ENCODE peak calls at places on chromosomes 4 and X, in four cellular contexts. One of them, this sample, is unnamed.

GRCh38 chrX:129981752-129982299 is 609 bp upstream of the BCORL1 start:
- DNase-seq in GM12891: no peak
- DNase-seq in K562: peak
- DNase-seq in GM12878: no peak
- DNase-seq in this sample: no peak

GRCh38 chr4:52234539-52235174 is 183.6 kb downstream of the SPATA18 start:
- DNase-seq in GM12891: no peak
- DNase-seq in K562: peak
- DNase-seq in GM12878: no peak
- DNase-seq in this sample: no peak

GRCh38 chr4:176805155-176805554 is 12.4 kb upstream of the VEGFC start:
- DNase-seq in GM12891: no peak
- DNase-seq in K562: no peak
- DNase-seq in GM12878: no peak
- DNase-seq in this sample: no peak

GRCh38 chr4:107577743-107578142 is 142.3 kb downstream of the PAPSS1 start:
- DNase-seq in GM12891: no peak
- DNase-seq in K562: no peak
- DNase-seq in GM12878: no peak
- DNase-seq in this sample: no peak

GRCh38 chrX:101685923-101686322 is 26.3 kb upstream of the ARMCX2 start:
- DNase-seq in GM12891: no peak
- DNase-seq in K562: no peak
- DNase-seq in GM12878: no peak
- DNase-seq in this sample: no peak

GRCh38 chr4:26065833-26066232 is 151.8 kb downstream of the SMIM20 start:
- DNase-seq in GM12891: no peak
- DNase-seq in K562: no peak
- DNase-seq in GM12878: no peak
- DNase-seq in this sample: no peak

GRCh38 chr4:181647396-181648107 is 595.6 kb upstream of the TENM3 start:
- DNase-seq in GM12891: no peak
- DNase-seq in K562: no peak
- DNase-seq in GM12878: no peak
- DNase-seq in this sample: no peak

GRCh38 chrX:136861877-136862276 is 18.6 kb downstream of the RBMX start:
- DNase-seq in GM12891: no peak
- DNase-seq in K562: no peak
- DNase-seq in GM12878: no peak
- DNase-seq in this sample: no peak

GRCh38 chr4:53043096-53043495 is 181.0 kb downstream of the RASL11B start:
- DNase-seq in GM12891: no peak
- DNase-seq in K562: no peak
- DNase-seq in GM12878: no peak
- DNase-seq in this sample: no peak

GRCh38 chr4:27008693-27009092 is 148.1 kb downstream of the STIM2 start:
- DNase-seq in GM12891: no peak
- DNase-seq in K562: no peak
- DNase-seq in GM12878: no peak
- DNase-seq in this sample: no peak

GRCh38 chrX:47198687-47199080 is 5.1 kb downstream of the UBA1 start:
- DNase-seq in GM12891: no peak
- DNase-seq in K562: no peak
- DNase-seq in GM12878: no peak
- DNase-seq in this sample: no peak

GRCh38 chr4:126354784-126355183 is 1040.0 kb downstream of the FAT4 start:
- DNase-seq in GM12891: no peak
- DNase-seq in K562: no peak
- DNase-seq in GM12878: no peak
- DNase-seq in this sample: no peak

GRCh38 chr4:6380746-6381411 is 91.5 kb downstream of the PPP2R2C start:
- DNase-seq in GM12891: no peak
- DNase-seq in K562: no peak
- DNase-seq in GM12878: no peak
- DNase-seq in this sample: no peak

GRCh38 chr4:142838781-142839180 is 7.3 kb downstream of the INPP4B start:
- DNase-seq in GM12891: no peak
- DNase-seq in K562: no peak
- DNase-seq in GM12878: no peak
- DNase-seq in this sample: no peak

GRCh38 chrX:136879001-136879667 is 1.4 kb downstream of the RBMX start:
- DNase-seq in GM12891: no peak
- DNase-seq in K562: no peak
- DNase-seq in GM12878: no peak
- DNase-seq in this sample: no peak

GRCh38 chr4:164095313-164096110 is 601.0 kb downstream of the TMA16 start:
- DNase-seq in GM12891: no peak
- DNase-seq in K562: no peak
- DNase-seq in GM12878: no peak
- DNase-seq in this sample: no peak

GRCh38 chr4:157265281-157265680 is 44.8 kb downstream of the GRIA2 start:
- DNase-seq in GM12891: no peak
- DNase-seq in K562: no peak
- DNase-seq in GM12878: no peak
- DNase-seq in this sample: no peak

GRCh38 chr4:3656441-3657376 is 109.5 kb upstream of the ADRA2C start:
- DNase-seq in GM12891: no peak
- DNase-seq in K562: no peak
- DNase-seq in GM12878: no peak
- DNase-seq in this sample: no peak

GRCh38 chrX:107741318-107741813 is 34.2 kb downstream of the TSC22D3 start:
- DNase-seq in GM12891: no peak
- DNase-seq in K562: no peak
- DNase-seq in GM12878: no peak
- DNase-seq in this sample: no peak

GRCh38 chrX:54659547-54659946 is 129.5 kb downstream of the GNL3L start:
- DNase-seq in GM12891: no peak
- DNase-seq in K562: no peak
- DNase-seq in GM12878: no peak
- DNase-seq in this sample: no peak

GRCh38 chrX:118519411-118520205 is 24.0 kb downstream of the DOCK11 start:
- DNase-seq in GM12891: no peak
- DNase-seq in K562: no peak
- DNase-seq in GM12878: no peak
- DNase-seq in this sample: no peak

GRCh38 chr4:85713005-85713404 is 238.1 kb downstream of the ARHGAP24 start:
- DNase-seq in GM12891: no peak
- DNase-seq in K562: no peak
- DNase-seq in GM12878: no peak
- DNase-seq in this sample: no peak

GRCh38 chrX:47093860-47094259 is 15.6 kb downstream of the RGN start:
- DNase-seq in GM12891: no peak
- DNase-seq in K562: no peak
- DNase-seq in GM12878: no peak
- DNase-seq in this sample: no peak

GRCh38 chr4:142043509-142043908 is 407.1 kb downstream of the IL15 start:
- DNase-seq in GM12891: no peak
- DNase-seq in K562: no peak
- DNase-seq in GM12878: no peak
- DNase-seq in this sample: no peak

GRCh38 chr4:156953951-156954350 is 17.6 kb downstream of the PDGFC start:
- DNase-seq in GM12891: no peak
- DNase-seq in K562: no peak
- DNase-seq in GM12878: no peak
- DNase-seq in this sample: no peak

GRCh38 chrX:119488749-119489148 is 20.5 kb downstream of the SLC25A5 start:
- DNase-seq in GM12891: no peak
- DNase-seq in K562: peak
- DNase-seq in GM12878: no peak
- DNase-seq in this sample: no peak

GRCh38 chr4:164876680-164877324 is at the start of gene APELA:
- DNase-seq in GM12891: no peak
- DNase-seq in K562: no peak
- DNase-seq in GM12878: peak
- DNase-seq in this sample: no peak

GRCh38 chr4:99447079-99447478 is 11.9 kb upstream of the ADH7 start:
- DNase-seq in GM12891: no peak
- DNase-seq in K562: peak
- DNase-seq in GM12878: peak
- DNase-seq in this sample: no peak
- TF ChIP-seq SPI1 in GM12891: peak
- TF ChIP-seq SPI1 in K562: no peak
- TF ChIP-seq SPI1 in GM12878: peak
- TF ChIP-seq SPI1 in this sample: no peak

DNA sequence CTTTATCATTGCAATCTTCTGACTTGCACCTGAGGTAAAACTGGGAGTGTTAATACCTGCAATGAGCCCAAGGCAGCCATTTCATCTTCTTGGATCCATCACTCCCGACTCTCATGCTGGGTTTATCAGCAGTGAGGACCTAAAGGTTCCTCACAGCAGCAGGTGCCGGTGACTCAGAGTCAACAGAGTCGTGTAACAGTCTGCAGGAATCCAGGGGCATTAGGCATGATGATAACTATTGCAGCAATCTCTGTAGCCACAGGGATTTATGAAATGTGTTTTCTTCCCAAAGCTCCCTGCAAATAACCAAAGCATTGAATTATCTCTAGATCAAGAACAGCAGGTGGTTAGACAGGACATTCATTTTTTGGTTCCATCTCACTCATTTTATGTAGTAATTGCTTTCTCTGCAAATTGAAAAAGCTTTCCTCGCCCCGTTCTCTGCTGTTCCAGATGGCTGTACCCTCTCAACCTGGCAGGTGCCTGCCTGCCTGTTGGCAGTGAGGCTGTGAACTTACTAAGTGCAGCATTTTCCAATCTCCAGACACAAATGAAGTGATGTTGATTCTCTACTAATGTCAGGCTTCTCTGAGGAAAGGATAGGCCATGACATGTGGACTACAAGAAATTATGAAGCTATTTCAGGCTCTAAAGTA is 48.1 kb upstream of the TSPAN7 start:
- DNase-seq in GM12891: no peak
- DNase-seq in K562: no peak
- DNase-seq in GM12878: no peak
- DNase-seq in this sample: no peak
- TF ChIP-seq SPI1 in GM12891: no peak
- TF ChIP-seq SPI1 in K562: no peak
- TF ChIP-seq SPI1 in GM12878: no peak
- TF ChIP-seq SPI1 in this sample: no peak

GRCh38 chrX:70954871-70955270 is 24.0 kb upstream of the SLC7A3 start:
- DNase-seq in GM12891: no peak
- DNase-seq in K562: no peak
- DNase-seq in GM12878: no peak
- DNase-seq in this sample: no peak

DNA sequence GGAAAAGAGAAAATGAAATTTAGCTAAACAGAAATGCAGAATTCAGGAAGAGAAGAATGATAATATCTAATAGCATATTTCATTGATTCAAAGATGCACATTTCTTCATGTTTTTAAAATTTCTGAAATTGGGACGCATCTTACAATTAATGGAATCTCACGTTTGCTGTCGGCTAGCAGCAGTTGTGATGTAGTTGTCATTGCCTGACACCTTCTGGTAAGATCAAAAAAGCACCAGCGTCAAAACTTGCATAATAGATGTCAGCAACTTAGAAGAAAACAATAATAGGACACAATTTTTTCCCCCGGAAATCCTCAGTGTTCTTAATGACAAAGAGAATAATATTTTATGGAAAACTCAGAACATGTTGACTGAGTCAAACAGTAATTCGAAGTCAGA is 29.8 kb upstream of the SLC7A3 start:
- DNase-seq in GM12891: no peak
- DNase-seq in K562: no peak
- DNase-seq in GM12878: no peak
- DNase-seq in this sample: no peak
- TF ChIP-seq SPI1 in GM12891: no peak
- TF ChIP-seq SPI1 in K562: no peak
- TF ChIP-seq SPI1 in GM12878: no peak
- TF ChIP-seq SPI1 in this sample: no peak

GRCh38 chr4:22502895-22503814 is 12.7 kb downstream of the ADGRA3 start:
- DNase-seq in GM12891: no peak
- DNase-seq in K562: no peak
- DNase-seq in GM12878: no peak
- DNase-seq in this sample: no peak
- TF ChIP-seq SPI1 in GM12891: no peak
- TF ChIP-seq SPI1 in K562: no peak
- TF ChIP-seq SPI1 in GM12878: no peak
- TF ChIP-seq SPI1 in this sample: no peak

DNA sequence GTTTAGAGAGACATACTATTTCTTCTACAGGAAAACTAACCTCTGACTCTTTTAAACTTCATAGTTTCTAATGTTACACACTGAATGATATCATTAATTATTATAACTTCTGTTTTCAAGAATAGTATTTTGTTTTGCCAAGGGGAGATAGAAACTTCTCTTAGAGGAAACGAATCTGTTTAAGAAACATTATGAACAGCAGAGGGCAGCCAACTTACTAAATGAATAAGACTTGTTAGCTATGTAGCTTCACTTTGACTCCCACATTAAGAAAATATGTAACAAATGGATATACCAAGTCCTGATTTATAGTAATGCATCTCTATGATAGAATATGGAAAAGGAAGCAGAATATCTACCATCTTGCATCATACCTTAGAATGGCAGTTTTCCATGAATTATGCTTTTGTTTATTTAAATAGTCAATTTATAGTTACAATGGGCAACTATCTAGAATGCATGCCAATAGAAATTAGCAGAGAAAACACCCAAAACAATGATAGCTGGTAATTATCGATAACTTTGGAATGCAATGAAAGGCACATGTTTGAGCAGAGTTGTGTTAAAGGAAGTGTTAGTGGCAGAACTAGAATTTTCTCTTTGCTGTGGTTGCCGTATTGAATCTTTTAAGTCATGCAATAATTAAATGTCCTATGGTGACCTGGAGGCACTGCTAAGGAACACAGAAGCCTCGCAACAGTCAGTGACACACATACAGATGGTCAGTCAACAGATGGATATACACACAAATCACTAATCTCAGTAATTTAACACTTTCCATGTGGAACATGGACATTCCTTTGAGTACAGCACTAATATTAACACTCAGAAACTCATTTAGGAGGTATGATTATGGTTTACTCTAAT is 105.7 kb upstream of the PDLIM3 start:
- DNase-seq in GM12891: no peak
- DNase-seq in K562: no peak
- DNase-seq in GM12878: peak
- DNase-seq in this sample: peak
- TF ChIP-seq SPI1 in GM12891: no peak
- TF ChIP-seq SPI1 in K562: no peak
- TF ChIP-seq SPI1 in GM12878: no peak
- TF ChIP-seq SPI1 in this sample: no peak

DNA sequence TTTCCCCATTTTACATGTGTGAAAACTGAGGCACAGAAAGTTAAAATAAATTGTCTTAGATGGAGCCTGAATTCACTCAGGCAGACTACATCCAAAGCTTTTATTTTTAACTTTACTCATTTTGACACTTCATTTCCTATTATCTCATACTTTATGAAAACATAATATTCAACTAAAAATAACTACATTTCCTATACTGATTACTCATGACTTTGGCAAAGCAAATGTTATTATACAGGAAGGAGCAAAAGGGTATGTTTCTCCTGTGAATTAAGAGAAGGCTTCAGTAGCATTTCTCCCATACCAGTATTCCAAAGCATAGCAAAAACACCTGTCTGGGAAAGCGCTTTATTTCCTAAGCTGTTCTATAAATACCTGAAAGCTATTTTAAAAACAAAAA is 178.6 kb downstream of the ADAMTS3 start:
- DNase-seq in GM12891: no peak
- DNase-seq in K562: no peak
- DNase-seq in GM12878: no peak
- DNase-seq in this sample: no peak
- TF ChIP-seq SPI1 in GM12891: no peak
- TF ChIP-seq SPI1 in K562: no peak
- TF ChIP-seq SPI1 in GM12878: no peak
- TF ChIP-seq SPI1 in this sample: no peak